ENCODE peak calls at places on chromosomes 7 and 10, in ten cellular contexts. F, K, Y, T, P, W, Z, X, G and U are unnamed samples.

GRCh38 chr10:102904337-102904736 is 13.8 kb upstream of the CNNM2 start:
- DNase-seq in Y (no peak), Z (no peak), F (no peak), W (no peak), G (no peak), T (no peak), P (no peak), K (no peak), X (no peak), U (no peak)

GRCh38 chr7:841943-842342 is 9.7 kb downstream of the SUN1 start:
- DNase-seq in T (no peak), W (peak), G (no peak), X (no peak), Z (no peak), Y (no peak), K (no peak), F (no peak), P (no peak), U (no peak)

GRCh38 chr10:110447886-110448285 is 49.8 kb upstream of the DUSP5 start:
- DNase-seq in X (no peak), Y (no peak), T (no peak), F (no peak), W (no peak), K (no peak), Z (no peak), G (no peak), P (no peak), U (no peak)

GRCh38 chr7:115230882-115231508 is 309.1 kb downstream of the MDFIC start:
- DNase-seq in T (peak), K (peak), Y (no peak), F (no peak), X (peak), P (no peak), Z (no peak), G (no peak), W (no peak), U (no peak)

GRCh38 chr10:3935141-3935540 is 150.1 kb upstream of the KLF6 start:
- DNase-seq in F (no peak), K (peak), Y (peak), Z (no peak), X (no peak), T (peak), P (no peak), G (no peak), W (no peak), U (no peak)

GRCh38 chr7:155808551-155809331 is 3.5 kb downstream of the SHH start:
- DNase-seq in G (no peak), X (no peak), P (peak), Z (no peak), K (no peak), Y (no peak), F (no peak), W (peak), T (no peak), U (peak)

GRCh38 chr10:43026039-43026973 is 50.6 kb upstream of the RET start:
- DNase-seq in T (no peak), Z (peak), P (no peak), K (no peak), Y (no peak), G (no peak), X (peak), F (no peak), W (no peak), U (peak)

GRCh38 chr7:1130021-1130990 is 29.7 kb downstream of the ZFAND2A start:
- DNase-seq in T (no peak), Z (no peak), G (no peak), F (no peak), X (no peak), W (peak), K (no peak), P (no peak), Y (no peak), U (no peak)

GRCh38 chr7:72308986-72309385 is 103.2 kb downstream of the CALN1 start:
- DNase-seq in P (no peak), G (no peak), Z (no peak), T (no peak), K (no peak), Y (no peak), W (no peak), X (no peak), F (no peak), U (no peak)

GRCh38 chr7:78716876-78717275 is 736.6 kb downstream of the MAGI2 start:
- DNase-seq in P (no peak), G (no peak), K (no peak), X (peak), F (no peak), Z (peak), W (no peak), T (no peak), Y (no peak), U (no peak)

DNA sequence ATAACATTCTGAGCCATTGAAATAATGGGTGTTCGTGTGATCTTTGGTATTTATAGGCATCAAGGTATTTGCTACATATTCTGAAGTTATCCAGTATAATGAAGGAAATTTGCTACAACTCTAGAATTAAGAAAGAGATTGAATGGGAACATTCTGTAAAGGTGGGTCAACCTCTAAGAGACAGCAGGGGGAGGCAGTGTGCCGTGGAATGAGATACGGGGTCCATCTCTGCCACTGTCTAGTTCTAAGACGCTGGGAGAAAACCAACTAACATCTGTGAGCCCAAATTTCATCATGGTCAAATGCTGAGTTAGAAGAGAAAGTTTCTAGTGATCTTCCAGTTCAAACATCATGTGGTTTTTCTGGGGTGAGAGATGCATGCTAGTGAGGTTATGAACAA is 368.9 kb downstream of the SORCS1 start:
- DNase-seq in P (peak), T (no peak), F (no peak), G (no peak), W (no peak), Y (no peak), Z (peak), X (peak), K (no peak), U (peak)
- TF ChIP-seq CTCF in P (peak), T (peak), F (peak), G (peak), W (peak), Y (no peak), Z (peak), X (peak), K (no peak), U (peak)

GRCh38 chr10:73911553-73912004 is 647 bp downstream of the PLAU start:
- DNase-seq in P (no peak), F (no peak), Y (no peak), W (no peak), X (no peak), G (no peak), Z (no peak), K (no peak), T (no peak), U (no peak)
- TF ChIP-seq CTCF in P (no peak), F (no peak), Y (no peak), W (no peak), X (no peak), G (no peak), Z (no peak), K (no peak), T (no peak), U (no peak)

DNA sequence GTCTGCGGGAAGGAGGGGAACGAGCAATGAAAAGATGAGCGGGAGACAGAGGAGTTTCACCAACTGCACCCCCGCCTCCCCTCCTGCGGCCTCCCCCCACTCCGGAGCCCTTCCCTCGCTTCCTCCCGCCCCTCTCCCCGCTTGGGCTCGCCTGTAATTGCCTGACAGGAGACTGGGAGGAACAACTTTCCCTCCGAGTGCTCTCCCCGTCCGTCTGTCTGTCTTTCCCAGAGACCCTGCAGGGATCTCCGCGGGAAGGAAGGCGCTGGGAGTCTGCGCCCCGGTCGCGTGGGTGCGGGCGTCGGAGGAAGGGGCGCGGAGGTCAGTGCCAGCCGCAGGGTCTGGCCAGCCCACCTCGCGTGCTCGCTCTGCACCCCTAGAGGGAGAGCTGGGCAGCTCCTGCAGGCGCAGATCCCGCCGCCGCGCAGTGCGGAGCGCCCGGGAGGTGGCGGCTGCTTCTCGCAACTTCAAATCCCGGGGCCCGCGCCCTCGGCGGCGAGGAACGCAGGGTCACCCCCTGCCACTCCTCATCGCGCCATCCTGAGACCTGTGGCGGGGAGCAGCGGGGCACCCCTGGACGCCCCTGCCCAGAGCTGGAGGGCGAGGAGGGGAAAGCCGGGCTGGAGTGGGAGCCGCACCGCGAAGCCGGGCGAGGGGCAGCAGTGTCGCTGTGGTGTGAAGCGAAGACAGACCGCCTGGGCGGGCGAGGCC is 527 bp upstream of the NRP1 start:
- DNase-seq in K (peak), X (peak), G (peak), Z (peak), T (peak), P (peak), W (peak), F (no peak), Y (no peak), U (peak)
- TF ChIP-seq CTCF in K (peak), X (peak), G (peak), Z (peak), T (peak), P (peak), W (peak), F (peak), Y (no peak), U (peak)

GRCh38 chr7:100457033-100457432 is 7.0 kb downstream of the SPACDR start:
- DNase-seq in Z (no peak), Y (no peak), T (no peak), X (no peak), F (no peak), P (no peak), G (no peak), K (no peak), W (no peak), U (no peak)

GRCh38 chr7:100452513-100452912 is 11.5 kb downstream of the SPACDR start:
- DNase-seq in K (no peak), W (no peak), Y (no peak), Z (no peak), F (no peak), P (no peak), X (no peak), T (no peak), G (no peak), U (no peak)

DNA sequence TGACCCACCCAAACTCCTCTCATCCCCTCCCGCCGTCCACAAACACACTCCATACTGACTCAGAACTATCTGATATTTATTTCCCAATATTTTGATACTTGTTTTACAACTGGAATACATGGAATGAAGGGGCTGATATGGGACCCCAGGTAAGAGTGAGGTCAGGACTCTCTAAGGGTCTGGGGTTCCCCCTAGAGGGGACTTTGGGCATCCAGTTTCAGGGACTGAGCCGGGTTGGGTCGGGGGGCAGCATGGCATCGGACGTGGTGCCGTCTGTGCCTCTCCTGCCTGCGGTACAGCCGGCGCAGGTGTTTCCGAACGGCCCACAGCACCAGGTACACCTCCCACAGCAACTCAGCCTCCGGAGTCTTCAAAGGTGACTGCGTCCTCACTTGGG is 7.5 kb downstream of the SPACDR start:
- DNase-seq in Z (no peak), P (no peak), Y (no peak), X (no peak), T (no peak), K (no peak), G (no peak), W (no peak), F (no peak), U (no peak)
- TF ChIP-seq CTCF in Z (no peak), P (no peak), Y (no peak), X (no peak), T (no peak), K (no peak), G (no peak), W (no peak), F (no peak), U (no peak)

DNA sequence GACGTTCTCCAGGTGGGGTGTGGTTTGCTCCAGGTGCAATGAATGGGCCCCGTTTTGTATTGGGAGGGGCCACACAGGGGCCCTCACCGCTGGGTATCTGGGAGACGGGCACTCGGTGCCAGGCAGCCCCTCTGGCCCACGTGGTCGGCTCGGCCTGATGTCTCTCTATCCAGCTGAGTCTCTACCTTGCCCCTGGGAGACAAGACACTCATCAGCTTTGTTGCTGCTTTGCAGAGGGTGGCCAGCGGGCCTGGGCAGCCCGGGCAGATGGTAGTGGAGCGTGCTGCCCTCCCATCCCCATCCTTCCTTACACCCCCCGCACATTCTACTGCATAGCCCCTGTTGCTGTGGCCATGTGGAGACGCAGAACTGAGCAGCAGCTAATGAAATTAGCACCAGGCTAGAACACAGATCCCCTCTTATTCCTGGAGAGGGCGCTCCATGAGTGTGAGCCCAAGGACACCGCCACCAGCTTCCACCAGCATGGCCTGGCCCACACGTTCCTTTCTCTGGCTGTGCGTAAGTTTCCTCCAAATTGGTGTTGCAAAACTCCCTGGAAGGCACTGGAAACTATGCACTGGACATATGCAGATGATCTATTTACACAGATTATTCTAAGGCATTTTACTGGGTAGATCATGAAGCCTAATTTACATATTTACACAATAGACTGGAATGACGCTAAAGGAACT is 455.8 kb upstream of the FOXK1 start:
- DNase-seq in T (no peak), W (no peak), Y (no peak), Z (no peak), P (no peak), K (no peak), F (no peak), G (no peak), X (no peak), U (peak)
- TF ChIP-seq CTCF in T (no peak), W (no peak), Y (no peak), Z (peak), P (no peak), K (no peak), F (no peak), G (no peak), X (no peak), U (peak)

GRCh38 chr10:72331575-72332422 is 22.9 kb downstream of the DNAJB12 start:
- DNase-seq in F (peak), Y (peak), P (peak), K (peak), T (peak), W (peak), X (peak), Z (peak), G (peak), U (no peak)
- TF ChIP-seq CTCF in F (peak), Y (peak), P (no peak), K (peak), T (no peak), W (peak), X (no peak), Z (peak), G (peak), U (no peak)

DNA sequence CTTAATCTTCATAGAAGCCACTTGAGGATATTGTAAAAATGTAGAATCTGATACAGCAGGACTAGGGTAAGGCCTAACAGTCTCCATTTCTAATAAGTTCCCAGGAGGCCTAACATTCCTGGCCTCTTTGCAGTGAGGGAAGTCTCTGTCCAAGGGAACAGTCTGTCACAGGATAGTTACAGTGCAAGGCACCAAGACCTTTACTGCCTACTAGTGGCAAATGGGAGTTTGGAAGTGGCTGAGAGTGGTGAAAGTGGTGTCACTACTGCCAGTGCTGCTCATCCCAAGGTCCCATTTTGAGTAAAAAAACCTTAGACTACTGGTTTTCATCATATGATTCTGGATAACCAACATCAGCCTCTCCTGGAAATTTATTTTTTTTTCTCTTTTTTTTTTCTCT is 619.5 kb upstream of the SEMA3D start:
- DNase-seq in X (peak), F (no peak), G (no peak), P (no peak), K (no peak), Y (no peak), T (no peak), Z (no peak), W (no peak), U (no peak)
- TF ChIP-seq CTCF in X (no peak), F (no peak), G (no peak), P (no peak), K (no peak), Y (no peak), T (no peak), Z (no peak), W (no peak), U (no peak)

GRCh38 chr7:42159150-42159549 is 77.9 kb downstream of the GLI3 start:
- DNase-seq in P (no peak), Y (no peak), F (no peak), K (no peak), Z (no peak), X (no peak), W (no peak), G (no peak), T (no peak), U (no peak)

GRCh38 chr7:42156541-42156865 is 80.5 kb downstream of the GLI3 start:
- DNase-seq in G (no peak), X (no peak), Z (no peak), K (no peak), P (no peak), F (no peak), Y (no peak), W (no peak), T (no peak), U (no peak)

GRCh38 chr7:42154168-42154567 is 82.8 kb downstream of the GLI3 start:
- DNase-seq in Y (no peak), X (no peak), W (no peak), T (no peak), P (no peak), Z (no peak), G (no peak), K (no peak), F (no peak), U (no peak)

GRCh38 chr7:42155836-42156540 is 81.0 kb downstream of the GLI3 start:
- DNase-seq in K (no peak), X (no peak), G (no peak), Z (no peak), T (no peak), Y (no peak), F (no peak), W (no peak), P (no peak), U (no peak)

DNA sequence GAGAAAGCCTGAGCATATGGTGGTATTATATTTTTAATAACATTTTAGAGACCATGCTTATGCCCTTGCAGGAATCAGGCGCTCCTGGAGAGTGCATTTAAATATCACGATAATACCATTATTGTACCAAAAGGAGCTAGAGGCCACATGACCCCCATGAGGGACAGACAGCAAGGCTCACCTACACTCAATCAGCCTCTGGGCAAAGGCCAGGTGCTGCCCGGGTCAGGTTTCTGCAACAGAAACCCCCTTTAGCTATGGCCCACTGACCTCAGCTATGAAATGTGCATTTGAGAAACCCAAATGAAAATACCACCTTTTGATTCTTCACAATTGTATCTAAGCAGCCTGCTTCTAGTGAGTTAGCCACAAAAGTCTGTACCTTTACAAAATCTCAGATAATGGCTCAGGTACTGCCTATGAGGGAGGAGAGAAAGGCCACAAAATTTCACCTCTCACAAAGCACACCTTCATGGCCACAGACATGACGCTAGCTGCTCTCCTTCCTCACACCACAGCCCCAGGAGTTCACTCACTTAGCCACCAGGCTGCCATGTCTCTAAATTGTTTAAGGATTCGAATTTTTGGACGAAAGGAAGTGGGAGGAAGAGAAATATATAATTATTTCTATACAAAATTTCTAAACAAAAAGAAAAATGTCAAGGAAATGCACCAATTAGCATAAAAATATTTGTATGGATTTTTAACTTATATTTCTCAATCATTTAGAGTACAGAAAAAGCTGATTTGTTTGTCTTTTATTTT is 79.9 kb downstream of the GLI3 start:
- DNase-seq in K (no peak), X (no peak), G (no peak), F (no peak), W (no peak), T (no peak), Y (no peak), P (no peak), Z (no peak), U (no peak)
- TF ChIP-seq CTCF in K (no peak), X (no peak), G (no peak), F (no peak), W (no peak), T (no peak), Y (no peak), P (no peak), Z (no peak), U (no peak)

GRCh38 chr10:83991986-83992753 is 147.1 kb upstream of the GHITM start:
- DNase-seq in W (no peak), X (peak), T (peak), G (peak), Z (peak), P (peak), K (no peak), Y (no peak), F (no peak), U (peak)
- TF ChIP-seq CTCF in W (no peak), X (peak), T (peak), G (peak), Z (peak), P (peak), K (peak), Y (no peak), F (no peak), U (peak)